ENCODE peak calls at places on chromosomes 12 and 14, in ten cellular contexts. One of them, this sample, is unnamed.

GRCh38 chr12:6200266-6201198 is at the start of gene CD9:
- DNase-seq in GM23338: peak
- DNase-seq in effector memory CD4-positive, alpha-beta T cell: no peak
- DNase-seq in psoas muscle: peak
- DNase-seq in CD8-positive, alpha-beta memory T cell: peak
- DNase-seq in stomach: peak
- DNase-seq in upper lobe of left lung: peak
- DNase-seq in thoracic aorta: no peak
- DNase-seq in CD4-positive, CD25-positive, alpha-beta regulatory T cell: no peak
- DNase-seq in heart left ventricle: peak
- DNase-seq in this sample: no peak

GRCh38 chr12:3753549-3754284 is 808 bp upstream of the CRACR2A start:
- DNase-seq in effector memory CD4-positive, alpha-beta T cell: no peak
- DNase-seq in CD8-positive, alpha-beta memory T cell: peak
- DNase-seq in CD4-positive, CD25-positive, alpha-beta regulatory T cell: no peak
- DNase-seq in psoas muscle: no peak
- DNase-seq in upper lobe of left lung: no peak
- DNase-seq in GM23338: no peak
- DNase-seq in heart left ventricle: no peak
- DNase-seq in thoracic aorta: no peak
- DNase-seq in stomach: no peak
- DNase-seq in this sample: no peak

GRCh38 chr12:128961308-128961923 is 108.1 kb downstream of the GLT1D1 start:
- DNase-seq in effector memory CD4-positive, alpha-beta T cell: no peak
- DNase-seq in CD8-positive, alpha-beta memory T cell: no peak
- DNase-seq in GM23338: no peak
- DNase-seq in upper lobe of left lung: no peak
- DNase-seq in heart left ventricle: no peak
- DNase-seq in stomach: no peak
- DNase-seq in CD4-positive, CD25-positive, alpha-beta regulatory T cell: no peak
- DNase-seq in thoracic aorta: no peak
- DNase-seq in psoas muscle: no peak
- DNase-seq in this sample: no peak

GRCh38 chr12:108364879-108365278 is 25.8 kb upstream of the CMKLR1 start:
- DNase-seq in effector memory CD4-positive, alpha-beta T cell: no peak
- DNase-seq in GM23338: no peak
- DNase-seq in psoas muscle: no peak
- DNase-seq in CD4-positive, CD25-positive, alpha-beta regulatory T cell: no peak
- DNase-seq in stomach: no peak
- DNase-seq in heart left ventricle: no peak
- DNase-seq in CD8-positive, alpha-beta memory T cell: no peak
- DNase-seq in upper lobe of left lung: no peak
- DNase-seq in thoracic aorta: no peak
- DNase-seq in this sample: no peak

GRCh38 chr12:57276935-57277563 is 26.1 kb upstream of the STAC3 start:
- DNase-seq in CD8-positive, alpha-beta memory T cell: no peak
- DNase-seq in thoracic aorta: no peak
- DNase-seq in effector memory CD4-positive, alpha-beta T cell: no peak
- DNase-seq in GM23338: peak
- DNase-seq in upper lobe of left lung: no peak
- DNase-seq in psoas muscle: no peak
- DNase-seq in heart left ventricle: no peak
- DNase-seq in stomach: peak
- DNase-seq in CD4-positive, CD25-positive, alpha-beta regulatory T cell: no peak
- DNase-seq in this sample: no peak

GRCh38 chr14:43172899-43173548 is 1334.1 kb downstream of the FSCB start:
- DNase-seq in effector memory CD4-positive, alpha-beta T cell: no peak
- DNase-seq in thoracic aorta: no peak
- DNase-seq in CD8-positive, alpha-beta memory T cell: no peak
- DNase-seq in GM23338: no peak
- DNase-seq in heart left ventricle: no peak
- DNase-seq in CD4-positive, CD25-positive, alpha-beta regulatory T cell: no peak
- DNase-seq in upper lobe of left lung: no peak
- DNase-seq in psoas muscle: no peak
- DNase-seq in stomach: no peak
- DNase-seq in this sample: no peak

GRCh38 chr14:29316936-29317335 is 550.3 kb downstream of the FOXG1 start:
- DNase-seq in upper lobe of left lung: no peak
- DNase-seq in psoas muscle: no peak
- DNase-seq in CD8-positive, alpha-beta memory T cell: no peak
- DNase-seq in stomach: no peak
- DNase-seq in effector memory CD4-positive, alpha-beta T cell: no peak
- DNase-seq in thoracic aorta: no peak
- DNase-seq in CD4-positive, CD25-positive, alpha-beta regulatory T cell: no peak
- DNase-seq in GM23338: no peak
- DNase-seq in heart left ventricle: no peak
- DNase-seq in this sample: no peak

GRCh38 chr12:129351481-129351880 is 498.2 kb downstream of the GLT1D1 start:
- DNase-seq in stomach: no peak
- DNase-seq in CD8-positive, alpha-beta memory T cell: no peak
- DNase-seq in heart left ventricle: no peak
- DNase-seq in thoracic aorta: no peak
- DNase-seq in upper lobe of left lung: no peak
- DNase-seq in CD4-positive, CD25-positive, alpha-beta regulatory T cell: no peak
- DNase-seq in psoas muscle: no peak
- DNase-seq in effector memory CD4-positive, alpha-beta T cell: no peak
- DNase-seq in GM23338: no peak
- DNase-seq in this sample: no peak

GRCh38 chr14:33509927-33510535 is 440.8 kb downstream of the EGLN3 start:
- DNase-seq in CD4-positive, CD25-positive, alpha-beta regulatory T cell: no peak
- DNase-seq in GM23338: no peak
- DNase-seq in psoas muscle: no peak
- DNase-seq in thoracic aorta: no peak
- DNase-seq in upper lobe of left lung: no peak
- DNase-seq in CD8-positive, alpha-beta memory T cell: no peak
- DNase-seq in effector memory CD4-positive, alpha-beta T cell: no peak
- DNase-seq in stomach: no peak
- DNase-seq in heart left ventricle: no peak
- DNase-seq in this sample: no peak

GRCh38 chr14:54674342-54674741 is 107.4 kb downstream of the SAMD4A start:
- DNase-seq in CD4-positive, CD25-positive, alpha-beta regulatory T cell: no peak
- DNase-seq in stomach: no peak
- DNase-seq in CD8-positive, alpha-beta memory T cell: no peak
- DNase-seq in upper lobe of left lung: no peak
- DNase-seq in GM23338: no peak
- DNase-seq in effector memory CD4-positive, alpha-beta T cell: no peak
- DNase-seq in thoracic aorta: no peak
- DNase-seq in heart left ventricle: no peak
- DNase-seq in psoas muscle: no peak
- DNase-seq in this sample: no peak

GRCh38 chr14:54680636-54681035 is 113.7 kb downstream of the SAMD4A start:
- DNase-seq in effector memory CD4-positive, alpha-beta T cell: no peak
- DNase-seq in stomach: no peak
- DNase-seq in upper lobe of left lung: no peak
- DNase-seq in thoracic aorta: no peak
- DNase-seq in CD8-positive, alpha-beta memory T cell: no peak
- DNase-seq in CD4-positive, CD25-positive, alpha-beta regulatory T cell: no peak
- DNase-seq in heart left ventricle: no peak
- DNase-seq in GM23338: no peak
- DNase-seq in psoas muscle: no peak
- DNase-seq in this sample: no peak

GRCh38 chr14:54675236-54676125 is 108.6 kb downstream of the SAMD4A start:
- DNase-seq in GM23338: no peak
- DNase-seq in thoracic aorta: no peak
- DNase-seq in upper lobe of left lung: no peak
- DNase-seq in CD8-positive, alpha-beta memory T cell: no peak
- DNase-seq in psoas muscle: no peak
- DNase-seq in stomach: no peak
- DNase-seq in effector memory CD4-positive, alpha-beta T cell: no peak
- DNase-seq in CD4-positive, CD25-positive, alpha-beta regulatory T cell: no peak
- DNase-seq in heart left ventricle: no peak
- DNase-seq in this sample: no peak

GRCh38 chr14:54673193-54674121 is 106.5 kb downstream of the SAMD4A start:
- DNase-seq in psoas muscle: no peak
- DNase-seq in upper lobe of left lung: no peak
- DNase-seq in GM23338: peak
- DNase-seq in CD4-positive, CD25-positive, alpha-beta regulatory T cell: no peak
- DNase-seq in effector memory CD4-positive, alpha-beta T cell: no peak
- DNase-seq in CD8-positive, alpha-beta memory T cell: no peak
- DNase-seq in heart left ventricle: no peak
- DNase-seq in thoracic aorta: no peak
- DNase-seq in stomach: no peak
- DNase-seq in this sample: no peak

DNA sequence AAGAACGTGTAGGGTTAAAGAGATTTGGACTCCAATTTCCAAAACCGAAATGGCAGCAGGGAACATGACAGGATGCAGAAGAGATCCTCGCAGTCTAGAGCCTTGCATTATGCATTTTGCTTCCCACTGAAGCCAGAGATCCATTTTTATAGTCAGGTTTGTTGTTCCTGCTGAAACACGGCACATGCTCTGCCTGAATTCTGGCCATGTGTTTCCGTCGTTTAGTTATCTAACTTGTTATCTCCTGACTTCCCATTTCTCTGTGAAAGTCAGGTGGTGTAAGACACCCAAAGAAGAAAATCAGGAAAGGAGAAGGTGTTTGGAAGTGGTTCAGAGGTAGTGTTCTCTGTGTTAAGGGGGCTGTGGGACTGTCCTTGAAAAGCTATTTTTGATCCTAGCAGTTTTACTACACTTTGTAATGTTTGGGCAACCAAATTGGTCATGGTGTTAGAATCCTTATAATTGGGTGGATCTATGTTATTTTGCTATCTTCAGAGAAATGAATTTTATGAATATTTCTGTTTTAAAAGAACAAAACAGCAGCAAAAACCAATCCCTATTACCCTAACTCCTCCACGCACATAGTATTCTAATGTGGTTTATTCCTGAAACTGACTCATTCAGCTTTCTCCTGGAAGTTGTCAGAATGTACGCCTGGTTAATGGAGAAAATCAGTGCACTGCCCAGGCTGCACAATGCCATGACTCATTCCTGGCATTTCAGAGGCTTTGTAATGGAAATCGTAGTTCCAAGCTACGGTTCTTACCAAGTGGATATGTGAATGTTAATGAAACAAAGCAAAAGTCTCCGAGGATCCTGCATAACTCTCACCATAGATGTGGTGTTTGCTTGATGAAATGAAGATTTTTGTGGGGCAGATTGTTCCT is 110.1 kb downstream of the SAMD4A start:
- DNase-seq in heart left ventricle: no peak
- DNase-seq in CD8-positive, alpha-beta memory T cell: no peak
- DNase-seq in upper lobe of left lung: no peak
- DNase-seq in psoas muscle: no peak
- DNase-seq in effector memory CD4-positive, alpha-beta T cell: no peak
- DNase-seq in stomach: no peak
- DNase-seq in thoracic aorta: no peak
- DNase-seq in GM23338: peak
- DNase-seq in CD4-positive, CD25-positive, alpha-beta regulatory T cell: no peak
- DNase-seq in this sample: no peak
- H3K27ac ChIP-seq in heart left ventricle: peak
- H3K27ac ChIP-seq in CD8-positive, alpha-beta memory T cell: no peak
- H3K27ac ChIP-seq in upper lobe of left lung: no peak
- H3K27ac ChIP-seq in psoas muscle: peak
- H3K27ac ChIP-seq in effector memory CD4-positive, alpha-beta T cell: no peak
- H3K27ac ChIP-seq in stomach: peak
- H3K27ac ChIP-seq in thoracic aorta: peak
- H3K27ac ChIP-seq in GM23338: peak
- H3K27ac ChIP-seq in CD4-positive, CD25-positive, alpha-beta regulatory T cell: no peak
- H3K27ac ChIP-seq in this sample: peak

DNA sequence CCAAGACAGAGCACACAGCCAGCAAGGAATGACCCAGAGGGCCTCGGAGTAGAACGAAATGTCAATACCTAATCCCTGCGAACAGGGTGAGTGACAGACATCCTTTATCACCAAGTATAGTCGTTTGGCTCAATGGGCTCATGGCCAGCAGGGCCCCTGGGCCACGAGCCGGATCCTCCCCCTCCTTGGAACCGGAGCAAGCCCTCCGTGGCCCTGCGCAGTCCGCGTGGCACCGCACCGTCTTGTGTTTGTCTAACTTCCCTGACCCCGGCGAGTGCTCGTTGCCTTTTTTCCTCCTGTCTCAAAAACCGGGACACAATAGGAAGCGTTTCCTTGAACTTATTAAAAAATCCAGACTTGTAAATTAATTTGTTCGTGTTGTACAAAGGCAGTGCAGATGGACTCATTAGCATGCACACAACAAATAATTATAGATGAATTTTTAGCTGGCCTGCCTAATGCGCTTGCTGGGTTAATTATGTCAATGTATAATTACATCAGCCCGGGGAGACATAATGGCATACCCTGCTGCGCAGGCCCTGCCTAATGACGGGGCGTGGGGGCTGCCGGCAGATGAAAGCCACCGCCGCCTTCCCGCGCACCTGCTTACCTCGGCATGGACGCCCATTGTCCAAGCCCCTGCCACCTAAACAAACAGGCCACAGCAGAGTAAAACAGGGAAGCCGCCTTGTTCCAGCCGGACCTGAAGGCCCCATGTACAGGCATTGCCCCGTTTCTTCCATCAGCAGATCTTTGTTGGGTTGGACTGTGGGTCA is 81.6 kb downstream of the PHETA1 start:
- DNase-seq in effector memory CD4-positive, alpha-beta T cell: no peak
- DNase-seq in upper lobe of left lung: no peak
- DNase-seq in CD8-positive, alpha-beta memory T cell: no peak
- DNase-seq in GM23338: no peak
- DNase-seq in heart left ventricle: no peak
- DNase-seq in stomach: no peak
- DNase-seq in psoas muscle: no peak
- DNase-seq in CD4-positive, CD25-positive, alpha-beta regulatory T cell: no peak
- DNase-seq in thoracic aorta: no peak
- DNase-seq in this sample: no peak
- H3K4me3 ChIP-seq in effector memory CD4-positive, alpha-beta T cell: no peak
- H3K4me3 ChIP-seq in upper lobe of left lung: no peak
- H3K4me3 ChIP-seq in CD8-positive, alpha-beta memory T cell: no peak
- H3K4me3 ChIP-seq in GM23338: no peak
- H3K4me3 ChIP-seq in heart left ventricle: no peak
- H3K4me3 ChIP-seq in stomach: no peak
- H3K4me3 ChIP-seq in psoas muscle: no peak
- H3K4me3 ChIP-seq in CD4-positive, CD25-positive, alpha-beta regulatory T cell: no peak
- H3K4me3 ChIP-seq in thoracic aorta: no peak
- H3K4me3 ChIP-seq in this sample: no peak

DNA sequence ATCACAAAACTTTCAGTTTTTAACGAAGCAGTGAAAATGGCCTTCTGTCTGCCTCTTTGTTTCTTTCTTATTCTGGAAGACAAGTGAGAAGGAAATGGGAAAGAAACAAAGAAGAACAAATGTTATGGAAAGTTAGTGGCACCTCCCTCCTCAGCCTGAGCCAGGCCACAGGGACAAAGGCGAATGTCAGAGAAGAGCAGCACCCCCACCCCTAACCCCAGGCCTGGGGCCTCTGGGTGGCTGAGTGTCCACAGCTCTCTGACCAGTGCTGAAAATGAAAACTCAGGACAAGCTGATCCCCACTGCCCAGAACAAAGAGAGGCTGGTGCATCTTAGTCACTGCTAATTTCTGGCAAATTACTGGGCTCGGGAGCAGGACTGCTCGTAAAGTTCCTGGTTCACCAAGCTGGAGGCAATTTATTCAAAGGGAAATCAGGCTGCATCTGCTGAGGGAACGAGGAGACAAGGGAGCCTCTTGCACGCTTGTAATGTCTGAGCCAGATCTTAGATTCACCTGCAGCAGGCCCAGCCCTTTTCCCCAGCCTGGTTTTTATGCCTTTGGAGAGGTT is 43.1 kb downstream of the CALM1 start:
- DNase-seq in upper lobe of left lung: no peak
- DNase-seq in heart left ventricle: no peak
- DNase-seq in thoracic aorta: no peak
- DNase-seq in CD4-positive, CD25-positive, alpha-beta regulatory T cell: no peak
- DNase-seq in effector memory CD4-positive, alpha-beta T cell: no peak
- DNase-seq in stomach: no peak
- DNase-seq in CD8-positive, alpha-beta memory T cell: no peak
- DNase-seq in GM23338: peak
- DNase-seq in psoas muscle: no peak
- DNase-seq in this sample: no peak
- H3K27ac ChIP-seq in upper lobe of left lung: no peak
- H3K27ac ChIP-seq in heart left ventricle: no peak
- H3K27ac ChIP-seq in thoracic aorta: no peak
- H3K27ac ChIP-seq in CD4-positive, CD25-positive, alpha-beta regulatory T cell: no peak
- H3K27ac ChIP-seq in effector memory CD4-positive, alpha-beta T cell: no peak
- H3K27ac ChIP-seq in stomach: no peak
- H3K27ac ChIP-seq in CD8-positive, alpha-beta memory T cell: no peak
- H3K27ac ChIP-seq in GM23338: peak
- H3K27ac ChIP-seq in psoas muscle: no peak
- H3K27ac ChIP-seq in this sample: no peak

GRCh38 chr14:80954771-80955299 is 586 bp upstream of the TSHR start:
- DNase-seq in upper lobe of left lung: peak
- DNase-seq in CD8-positive, alpha-beta memory T cell: peak
- DNase-seq in psoas muscle: peak
- DNase-seq in heart left ventricle: peak
- DNase-seq in CD4-positive, CD25-positive, alpha-beta regulatory T cell: peak
- DNase-seq in thoracic aorta: peak
- DNase-seq in effector memory CD4-positive, alpha-beta T cell: peak
- DNase-seq in stomach: peak
- DNase-seq in GM23338: peak
- DNase-seq in this sample: no peak
- H3K4me3 ChIP-seq in upper lobe of left lung: peak
- H3K4me3 ChIP-seq in CD8-positive, alpha-beta memory T cell: peak
- H3K4me3 ChIP-seq in psoas muscle: peak
- H3K4me3 ChIP-seq in heart left ventricle: peak
- H3K4me3 ChIP-seq in CD4-positive, CD25-positive, alpha-beta regulatory T cell: peak
- H3K4me3 ChIP-seq in thoracic aorta: peak
- H3K4me3 ChIP-seq in effector memory CD4-positive, alpha-beta T cell: peak
- H3K4me3 ChIP-seq in stomach: peak
- H3K4me3 ChIP-seq in GM23338: peak
- H3K4me3 ChIP-seq in this sample: peak

This sample was measured in SK-N-MC.